ENCODE peak calls at places on chromosomes 11 and 22, in ten cellular contexts. J is IMR-90, V is small intestine, K is transverse colon, X is AG09309, M is lower lobe of right lung, O is PC-3, P is choroid plexus epithelial cell, R is right cardiac atrium, B is HAP-1. N is an unnamed sample.

GRCh38 chr22:48679656-48680555 is 1147.8 kb downstream of the BRD1 start:
- DNase-seq in J (no peak), V (no peak), K (no peak), X (no peak), M (no peak), O (no peak), P (no peak), R (no peak), B (no peak), N (no peak)

GRCh38 chr11:117011541-117011908 is 86.7 kb downstream of the SIK3 start:
- DNase-seq in J (no peak), V (no peak), K (no peak), X (no peak), M (no peak), O (no peak), P (peak), R (no peak), B (no peak), N (no peak)

GRCh38 chr11:77473001-77473800 is 693 bp downstream of the PAK1 start:
- DNase-seq in J (no peak), V (peak), K (peak), X (no peak), M (peak), O (peak), P (peak), R (peak), B (peak), N (peak)

GRCh38 chr22:24526191-24526590 is 28.7 kb downstream of the GUCD1 start:
- DNase-seq in J (peak), V (no peak), K (no peak), X (no peak), M (no peak), O (no peak), P (no peak), R (no peak), B (no peak), N (no peak)

GRCh38 chr11:62502030-62502730 is 44.4 kb downstream of the AHNAK start:
- DNase-seq in J (no peak), V (no peak), K (no peak), X (no peak), M (no peak), O (no peak), P (no peak), R (no peak), B (no peak), N (no peak)

GRCh38 chr11:103892603-103893002 is 143.8 kb upstream of the DDI1 start:
- DNase-seq in J (peak), V (no peak), K (no peak), X (no peak), M (no peak), O (peak), P (peak), R (no peak), B (no peak), N (no peak)

GRCh38 chr11:47443028-47443700 is 5.8 kb downstream of the RAPSN start:
- DNase-seq in J (no peak), V (no peak), K (no peak), X (no peak), M (no peak), O (no peak), P (no peak), R (no peak), B (no peak), N (peak)

GRCh38 chr11:56905936-56906335 is 82.8 kb upstream of the OR5AK2 start:
- DNase-seq in J (no peak), V (no peak), K (no peak), X (no peak), M (no peak), O (peak), P (no peak), R (no peak), B (no peak), N (no peak)

GRCh38 chr22:39942433-39943213 is 17.6 kb upstream of the TMA7B start:
- DNase-seq in J (no peak), V (no peak), K (no peak), X (no peak), M (no peak), O (no peak), P (no peak), R (no peak), B (no peak), N (no peak)

GRCh38 chr11:43943357-43943930 is 1.0 kb downstream of the C11orf96 start:
- DNase-seq in J (peak), V (no peak), K (no peak), X (no peak), M (no peak), O (peak), P (peak), R (no peak), B (no peak), N (no peak)

GRCh38 chr22:44063462-44064371 is 39.6 kb downstream of the PARVB start:
- DNase-seq in J (no peak), V (no peak), K (no peak), X (no peak), M (no peak), O (no peak), P (no peak), R (no peak), B (no peak), N (no peak)

GRCh38 chr11:90235536-90235935 is 12.7 kb upstream of the CHORDC1 start:
- DNase-seq in J (no peak), V (no peak), K (no peak), X (no peak), M (no peak), O (no peak), P (no peak), R (no peak), B (no peak), N (no peak)

GRCh38 chr11:77497368-77497767 is 23.5 kb upstream of the PAK1 start:
- DNase-seq in J (peak), V (no peak), K (no peak), X (no peak), M (no peak), O (no peak), P (no peak), R (no peak), B (no peak), N (no peak)

GRCh38 chr11:33438311-33438710 is 181.1 kb downstream of the HIPK3 start:
- DNase-seq in J (no peak), V (no peak), K (no peak), X (no peak), M (no peak), O (no peak), P (no peak), R (no peak), B (no peak), N (no peak)

GRCh38 chr11:115653926-115654325 is 149.7 kb upstream of the CADM1 start:
- DNase-seq in J (no peak), V (peak), K (peak), X (peak), M (no peak), O (peak), P (no peak), R (no peak), B (no peak), N (no peak)

GRCh38 chr11:126114486-126115252 is 52.0 kb upstream of the CDON start:
- DNase-seq in J (peak), V (no peak), K (no peak), X (no peak), M (no peak), O (no peak), P (peak), R (no peak), B (no peak), N (no peak)

GRCh38 chr22:22848364-22848866 is 39.2 kb upstream of the IGLL5 start:
- DNase-seq in J (peak), V (peak), K (peak), X (no peak), M (peak), O (peak), P (peak), R (peak), B (peak), N (peak)

GRCh38 chr11:134039726-134040385 is 29.0 kb upstream of the JAM3 start:
- DNase-seq in J (no peak), V (no peak), K (no peak), X (no peak), M (no peak), O (no peak), P (no peak), R (no peak), B (no peak), N (no peak)

GRCh38 chr11:3879967-3880542 is 24.6 kb downstream of the STIM1 start:
- DNase-seq in J (no peak), V (peak), K (no peak), X (no peak), M (no peak), O (no peak), P (no peak), R (no peak), B (no peak), N (no peak)

GRCh38 chr22:23182289-23183106 is 2.2 kb downstream of the BCR start:
- DNase-seq in J (peak), V (no peak), K (no peak), X (no peak), M (no peak), O (peak), P (peak), R (no peak), B (no peak), N (peak)

GRCh38 chr22:38314992-38315800 is 2.0 kb downstream of the CSNK1E start:
- DNase-seq in J (peak), V (peak), K (peak), X (no peak), M (no peak), O (no peak), P (no peak), R (no peak), B (no peak), N (peak)

GRCh38 chr11:65109231-65110198 is 2.2 kb upstream of the TM7SF2 start:
- DNase-seq in J (no peak), V (no peak), K (no peak), X (no peak), M (no peak), O (no peak), P (no peak), R (no peak), B (no peak), N (no peak)

GRCh38 chr11:69386594-69387408 is 92.8 kb downstream of the MYEOV start:
- DNase-seq in J (no peak), V (no peak), K (no peak), X (no peak), M (no peak), O (no peak), P (no peak), R (no peak), B (no peak), N (no peak)

GRCh38 chr22:40679964-40680818 is 907 bp downstream of the MCHR1 start:
- DNase-seq in J (peak), V (no peak), K (no peak), X (no peak), M (no peak), O (no peak), P (peak), R (no peak), B (no peak), N (no peak)

GRCh38 chr11:57474751-57475115 is 14.4 kb downstream of the RTN4RL2 start:
- DNase-seq in J (no peak), V (no peak), K (no peak), X (no peak), M (no peak), O (no peak), P (no peak), R (no peak), B (no peak), N (no peak)

GRCh38 chr11:10943968-10944367 is 86.1 kb upstream of the ZBED5 start:
- DNase-seq in J (no peak), V (no peak), K (no peak), X (no peak), M (no peak), O (peak), P (peak), R (no peak), B (no peak), N (no peak)

GRCh38 chr11:73760066-73760679 is 701 bp downstream of the RAB6A start:
- DNase-seq in J (peak), V (peak), K (peak), X (no peak), M (peak), O (peak), P (peak), R (peak), B (no peak), N (peak)

GRCh38 chr22:32926600-32926999 is 125.1 kb downstream of the TIMP3 start:
- DNase-seq in J (peak), V (peak), K (no peak), X (no peak), M (no peak), O (peak), P (peak), R (no peak), B (peak), N (peak)

GRCh38 chr22:48301908-48302307 is 1525.8 kb downstream of the BRD1 start:
- DNase-seq in J (no peak), V (no peak), K (no peak), X (no peak), M (no peak), O (no peak), P (no peak), R (no peak), B (no peak), N (no peak)

GRCh38 chr11:14642873-14643696 is 519 bp upstream of the PDE3B start:
- DNase-seq in J (no peak), V (no peak), K (peak), X (no peak), M (no peak), O (no peak), P (no peak), R (no peak), B (no peak), N (no peak)

GRCh38 chr11:95924414-95924760 is 480 bp upstream of the MTMR2 start:
- DNase-seq in J (peak), V (peak), K (no peak), X (no peak), M (no peak), O (peak), P (peak), R (no peak), B (peak), N (no peak)

GRCh38 chr11:62431171-62431895 is 12.5 kb downstream of the SCGB1A1 start:
- DNase-seq in J (peak), V (no peak), K (no peak), X (peak), M (no peak), O (peak), P (peak), R (no peak), B (no peak), N (no peak)

GRCh38 chr11:76561245-76561644 is 109.3 kb downstream of the LRRC32 start:
- DNase-seq in J (no peak), V (no peak), K (no peak), X (no peak), M (no peak), O (no peak), P (no peak), R (no peak), B (no peak), N (no peak)

GRCh38 chr11:2582958-2583604 is 116.7 kb downstream of the KCNQ1OT1 start:
- DNase-seq in J (no peak), V (no peak), K (peak), X (no peak), M (peak), O (no peak), P (peak), R (peak), B (no peak), N (peak)

GRCh38 chr11:808427-809286 is 1.1 kb upstream of the RPLP2 start:
- DNase-seq in J (no peak), V (no peak), K (peak), X (no peak), M (no peak), O (no peak), P (no peak), R (peak), B (no peak), N (peak)

GRCh38 chr22:18044548-18045271 is 20.3 kb upstream of the MICAL3 start:
- DNase-seq in J (peak), V (peak), K (no peak), X (no peak), M (no peak), O (no peak), P (peak), R (peak), B (no peak), N (no peak)

GRCh38 chr11:20337526-20338154 is 25.9 kb upstream of the HTATIP2 start:
- DNase-seq in J (peak), V (no peak), K (peak), X (no peak), M (no peak), O (peak), P (peak), R (no peak), B (peak), N (peak)

GRCh38 chr11:62710001-62710345 is 2.5 kb downstream of the GNG3 start:
- DNase-seq in J (no peak), V (peak), K (no peak), X (no peak), M (no peak), O (no peak), P (peak), R (no peak), B (no peak), N (no peak)

DNA sequence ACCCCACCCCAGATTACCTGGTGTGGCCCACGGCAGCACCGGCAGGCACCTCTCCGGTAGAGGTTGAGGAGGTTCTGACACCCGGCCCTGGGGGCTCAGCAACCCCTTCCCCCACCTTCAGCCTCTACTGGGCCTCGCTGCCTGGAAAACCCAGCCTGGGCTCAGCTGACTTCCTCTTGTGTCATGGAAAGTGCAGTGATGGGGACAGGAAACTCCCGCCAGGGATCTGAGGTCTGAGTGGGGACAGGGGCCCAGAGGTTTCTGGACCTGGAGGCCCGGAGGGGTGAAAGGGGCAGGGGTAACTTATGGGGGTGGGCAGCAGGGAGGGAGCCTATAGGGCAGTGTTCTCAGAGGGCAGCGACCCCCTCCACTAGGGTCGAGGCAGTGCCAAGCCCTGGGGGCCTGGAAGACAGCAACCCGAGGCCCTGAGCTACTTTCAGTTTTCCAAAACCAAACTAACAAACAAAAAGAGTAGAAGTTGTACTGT is 10.0 kb upstream of the CD5 start:
- DNase-seq in J (no peak), V (no peak), K (peak), X (no peak), M (no peak), O (no peak), P (no peak), R (no peak), B (no peak), N (no peak)
- H3K4me3 ChIP-seq in J (no peak), V (no peak), K (no peak), X (no peak), M (no peak), O (no peak), P (no peak), R (no peak), B (no peak), N (no peak)

DNA sequence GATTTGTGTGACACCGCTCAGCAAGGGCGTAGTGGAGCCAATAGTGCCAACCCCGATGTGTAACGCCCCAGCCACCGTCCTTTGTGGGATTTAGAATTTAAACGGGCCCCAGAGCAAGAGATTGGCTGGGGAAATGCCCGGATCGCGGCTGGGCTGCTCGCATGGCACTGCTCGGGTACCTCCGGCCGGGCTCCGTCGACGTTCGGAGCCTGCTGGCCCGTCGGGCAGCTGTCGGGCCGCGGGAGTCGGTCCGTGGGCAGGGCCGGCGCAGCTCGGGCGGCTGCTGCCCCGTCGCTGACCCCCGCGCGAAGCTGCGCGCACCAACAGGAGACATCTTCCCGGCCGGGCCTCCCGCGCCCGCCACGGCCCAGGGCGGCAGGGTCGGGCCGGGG is 1.4 kb upstream of the KDM2A start:
- DNase-seq in J (no peak), V (no peak), K (peak), X (no peak), M (peak), O (no peak), P (peak), R (peak), B (no peak), N (no peak)
- H3K4me3 ChIP-seq in J (no peak), V (peak), K (peak), X (no peak), M (peak), O (no peak), P (peak), R (peak), B (no peak), N (no peak)

DNA sequence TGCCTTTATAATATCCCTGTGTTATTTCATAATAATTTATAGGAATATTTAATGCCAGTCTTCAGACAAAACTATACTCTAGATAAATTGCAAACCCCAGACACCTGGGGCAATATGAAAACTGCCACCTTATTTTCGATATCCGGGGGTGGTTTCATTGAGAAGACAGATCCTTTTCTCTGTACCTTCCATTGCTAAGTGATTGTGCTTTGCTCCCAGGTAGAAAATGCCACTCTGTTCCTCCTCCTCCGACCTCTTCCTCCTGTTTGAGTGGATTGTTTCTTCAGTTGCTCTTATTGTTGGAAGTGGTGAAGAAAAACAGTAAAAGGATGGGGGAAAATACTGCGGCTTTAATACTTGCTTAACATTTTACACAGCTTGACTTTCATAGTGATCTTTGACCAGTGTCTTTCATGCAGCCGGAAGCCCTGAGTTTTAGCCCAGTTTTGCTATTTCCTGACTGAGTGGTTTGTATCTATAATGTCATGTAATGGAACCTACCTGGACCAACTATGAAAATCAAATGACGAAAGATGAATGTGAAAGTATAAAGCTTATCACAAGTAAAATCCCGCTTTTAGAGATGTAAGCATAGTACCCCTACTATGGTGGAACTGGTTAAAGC is 5.6 kb upstream of the GRIK4 start:
- DNase-seq in J (no peak), V (no peak), K (no peak), X (no peak), M (no peak), O (no peak), P (no peak), R (no peak), B (no peak), N (no peak)
- H3K4me3 ChIP-seq in J (no peak), V (no peak), K (no peak), X (no peak), M (no peak), O (no peak), P (no peak), R (no peak), B (no peak), N (no peak)

DNA sequence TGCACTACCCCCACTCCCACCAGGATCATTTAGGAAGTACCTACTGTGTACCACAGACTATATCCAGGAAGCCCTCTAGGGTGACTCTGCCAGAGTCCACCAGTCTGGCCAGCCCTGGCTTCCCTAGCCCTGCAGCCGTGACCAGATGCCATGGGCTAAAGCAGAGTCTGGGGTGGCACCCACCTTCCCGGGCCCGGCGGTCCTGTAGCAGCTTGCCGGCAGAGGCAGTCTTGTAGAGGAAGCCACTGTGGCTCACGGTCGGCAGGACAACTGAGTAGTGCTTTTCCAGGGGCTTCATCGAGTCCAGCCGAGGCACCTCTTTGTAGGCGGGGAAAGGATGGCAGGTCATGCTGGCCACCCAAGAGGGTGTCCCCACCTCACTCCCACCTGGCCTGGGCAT is 27.2 kb upstream of the PDE2A start:
- DNase-seq in J (no peak), V (no peak), K (no peak), X (no peak), M (no peak), O (no peak), P (no peak), R (no peak), B (no peak), N (no peak)
- H3K4me3 ChIP-seq in J (no peak), V (no peak), K (no peak), X (no peak), M (no peak), O (no peak), P (no peak), R (no peak), B (no peak), N (no peak)

GRCh38 chr22:49969751-49970527 is 9.4 kb downstream of the PIM3 start:
- DNase-seq in J (no peak), V (no peak), K (no peak), X (no peak), M (peak), O (no peak), P (no peak), R (peak), B (no peak), N (no peak)
- H3K4me3 ChIP-seq in J (no peak), V (no peak), K (no peak), X (no peak), M (no peak), O (no peak), P (no peak), R (no peak), B (no peak), N (no peak)